ENCODE peak calls at places on chromosomes 11 and 22, in seven cellular contexts. F is naive thymus-derived CD4-positive, alpha-beta T cell; Y is brain microvascular endothelial cell; D is stomach; A is cardiac muscle cell; S is hepatocyte; P is body of pancreas. K is an unnamed sample. For H3K36me3, the result is how much of the 10 kb centered on the place peaks cover.

GRCh38 chr11:58573451-58574104 is 2.1 kb downstream of the LPXN start:
- DNase-seq in D (no peak), S (peak), Y (peak), F (peak), P (no peak), A (peak), K (peak)

GRCh38 chr22:38570841-38571364 is 920 bp upstream of the DMC1 start:
- DNase-seq in Y (no peak), F (peak), D (peak), A (peak), S (peak), P (peak), K (peak)

GRCh38 chr22:41565403-41566054 is 4.7 kb downstream of the CSDC2 start:
- DNase-seq in P (no peak), A (no peak), Y (peak), F (no peak), D (no peak), S (peak), K (no peak)

GRCh38 chr22:35205956-35206355 is 51.3 kb upstream of the HMGXB4 start:
- DNase-seq in Y (peak), D (no peak), F (no peak), P (no peak), A (peak), S (peak), K (peak)

GRCh38 chr22:20807315-20807752 is 33.4 kb downstream of the SERPIND1 start:
- DNase-seq in S (peak), A (no peak), P (no peak), Y (peak), D (no peak), F (no peak), K (no peak)

GRCh38 chr11:95655544-95655943 is 134.0 kb downstream of the FAM76B start:
- DNase-seq in A (no peak), P (no peak), F (no peak), S (no peak), Y (no peak), D (no peak), K (no peak)

GRCh38 chr11:129590030-129590752 is 214.5 kb downstream of the BARX2 start:
- DNase-seq in P (no peak), S (no peak), A (no peak), Y (no peak), D (no peak), F (no peak), K (no peak)

GRCh38 chr22:43884600-43885318 is 7.1 kb downstream of the PNPLA5 start:
- DNase-seq in F (no peak), Y (peak), A (peak), P (peak), S (peak), D (peak), K (no peak)

GRCh38 chr11:765025-765801 is 12.1 kb downstream of the GATD1 start:
- DNase-seq in P (peak), F (peak), D (peak), Y (peak), S (peak), A (peak), K (no peak)

GRCh38 chr11:117809236-117810055 is 12.4 kb upstream of the DSCAML1 start:
- DNase-seq in F (peak), A (peak), P (no peak), D (peak), Y (peak), S (peak), K (peak)

GRCh38 chr22:25950101-25950500 is 208.1 kb downstream of the MYO18B start:
- DNase-seq in P (no peak), F (no peak), S (no peak), Y (no peak), A (no peak), D (no peak), K (no peak)

GRCh38 chr11:60376601-60377000 is 1.7 kb upstream of the MS4A7 start:
- DNase-seq in D (no peak), F (no peak), S (peak), P (no peak), A (no peak), Y (no peak), K (no peak)

GRCh38 chr11:7595016-7595869 is 78.1 kb downstream of the CYB5R2 start:
- DNase-seq in F (no peak), Y (no peak), D (no peak), P (no peak), A (no peak), S (no peak), K (no peak)

GRCh38 chr11:70666336-70666735 is 268.0 kb downstream of the CTTN start:
- DNase-seq in S (no peak), Y (no peak), P (no peak), D (no peak), F (no peak), A (no peak), K (no peak)

GRCh38 chr11:69944146-69944795 is 125.1 kb upstream of the FGF3 start:
- DNase-seq in D (no peak), Y (no peak), A (no peak), F (no peak), P (no peak), S (no peak), K (no peak)

GRCh38 chr11:31997955-31998354 is 92.9 kb upstream of the RCN1 start:
- DNase-seq in P (no peak), S (no peak), F (no peak), A (no peak), Y (no peak), D (no peak), K (no peak)

GRCh38 chr11:31995525-31996123 is 95.2 kb upstream of the RCN1 start:
- DNase-seq in D (no peak), P (no peak), A (no peak), F (no peak), Y (no peak), S (no peak), K (no peak)

GRCh38 chr11:31995031-31995430 is 95.8 kb upstream of the RCN1 start:
- DNase-seq in D (no peak), F (no peak), P (no peak), A (no peak), S (no peak), Y (no peak), K (no peak)

GRCh38 chr11:32002311-32002710 is 88.6 kb upstream of the RCN1 start:
- DNase-seq in S (no peak), A (no peak), F (no peak), Y (no peak), P (no peak), D (no peak), K (no peak)

GRCh38 chr11:31996159-31996881 is 94.6 kb upstream of the RCN1 start:
- DNase-seq in P (no peak), A (no peak), Y (no peak), S (no peak), D (no peak), F (no peak), K (no peak)
- H3K4me3 ChIP-seq in P (no peak), A (no peak), Y (no peak), S (no peak), D (no peak), F (no peak), K (no peak)

GRCh38 chr11:119496997-119497396 is 74.0 kb upstream of the THY1 start:
- DNase-seq in Y (no peak), S (no peak), P (no peak), D (no peak), F (no peak), A (no peak), K (no peak)

GRCh38 chr11:119493712-119494111 is 70.7 kb upstream of the THY1 start:
- DNase-seq in Y (peak), S (peak), F (no peak), A (peak), D (peak), P (peak), K (no peak)

GRCh38 chr11:119501777-119502405 is 78.9 kb upstream of the THY1 start:
- DNase-seq in A (no peak), P (no peak), S (no peak), F (no peak), D (no peak), Y (no peak), K (no peak)

GRCh38 chr11:119496453-119496852 is 73.5 kb upstream of the THY1 start:
- DNase-seq in S (no peak), A (no peak), F (no peak), D (no peak), Y (no peak), P (no peak), K (no peak)

GRCh38 chr11:119497717-119498116 is 74.7 kb upstream of the THY1 start:
- DNase-seq in S (no peak), F (no peak), D (no peak), Y (no peak), P (no peak), A (no peak), K (no peak)
- H3K27ac ChIP-seq in S (no peak), F (no peak), D (no peak), Y (no peak), P (no peak), A (no peak), K (no peak)

GRCh38 chr22:36874731-36875130 is 13.9 kb downstream of the NCF4 start:
- DNase-seq in Y (no peak), A (no peak), S (no peak), P (no peak), F (no peak), D (no peak), K (no peak)
- H3K36me3 ChIP-seq in Y (under half), A (under half), S (under half), P (under half), F (under half), D (under half), K (under half)

GRCh38 chr11:72971211-72971610 is 157.0 kb downstream of the ATG16L2 start:
- DNase-seq in A (no peak), P (no peak), S (no peak), Y (no peak), F (no peak), D (no peak), K (no peak)

GRCh38 chr11:72970557-72971118 is 156.4 kb downstream of the ATG16L2 start:
- DNase-seq in A (no peak), S (no peak), Y (peak), D (no peak), P (no peak), F (no peak), K (no peak)

GRCh38 chr11:72971611-72972010 is 157.4 kb downstream of the ATG16L2 start:
- DNase-seq in S (no peak), D (no peak), A (no peak), P (no peak), Y (no peak), F (no peak), K (no peak)

GRCh38 chr11:72968395-72968794 is 154.2 kb downstream of the ATG16L2 start:
- DNase-seq in S (no peak), F (no peak), Y (no peak), P (no peak), D (no peak), A (no peak), K (no peak)

DNA sequence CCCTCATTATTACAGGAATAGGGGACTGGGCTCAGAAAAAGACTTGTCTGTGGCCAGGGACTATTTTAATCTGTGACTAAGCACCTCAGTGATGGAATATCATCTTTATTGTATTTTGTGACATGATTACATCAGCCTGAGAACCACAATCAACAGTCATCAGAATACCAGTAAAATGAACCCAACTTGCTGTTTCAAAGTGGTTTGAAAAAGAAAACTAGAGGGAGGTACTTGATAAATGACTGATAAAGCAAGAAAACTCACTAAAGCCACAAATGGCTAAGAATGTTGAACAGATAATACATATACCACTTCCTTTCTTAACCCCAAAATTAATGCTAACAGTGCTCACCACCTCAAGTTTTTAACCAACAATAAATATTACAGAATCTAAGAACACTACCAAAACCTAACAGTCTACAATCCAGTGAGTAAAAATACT is 155.7 kb downstream of the ATG16L2 start:
- DNase-seq in D (no peak), S (no peak), P (no peak), A (no peak), Y (peak), F (no peak), K (no peak)
- H3K4me3 ChIP-seq in D (no peak), S (no peak), P (no peak), A (no peak), Y (no peak), F (no peak), K (no peak)

DNA sequence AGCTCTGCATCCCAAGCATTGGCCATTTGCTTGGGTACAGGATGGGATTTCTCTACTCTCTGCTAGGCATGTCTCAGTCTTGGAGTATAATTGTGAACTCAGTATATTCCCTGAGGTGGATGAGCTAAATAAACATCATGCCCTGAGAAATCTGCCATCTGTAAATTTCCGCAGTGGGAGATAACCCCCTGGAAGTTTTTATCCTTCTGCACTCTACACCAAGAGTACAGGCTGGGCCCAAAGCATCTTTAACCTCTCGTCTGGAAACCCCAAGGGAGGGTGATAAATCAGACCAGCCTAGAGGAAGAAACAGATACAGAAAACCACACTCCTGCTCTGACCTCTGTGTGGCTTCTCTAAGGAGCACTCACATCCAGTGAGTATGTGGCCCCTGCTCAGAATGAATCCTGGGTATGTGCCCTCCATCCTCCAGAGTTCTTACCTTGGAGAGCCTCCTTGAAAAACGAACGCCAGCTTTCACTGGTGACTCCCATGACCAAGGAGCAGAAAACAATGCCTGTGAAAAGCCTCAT is 1.1 kb downstream of the SAA4 start:
- DNase-seq in D (no peak), A (no peak), S (no peak), Y (no peak), P (no peak), F (no peak), K (no peak)
- H3K27ac ChIP-seq in D (no peak), A (no peak), S (no peak), Y (no peak), P (no peak), F (no peak), K (no peak)

GRCh38 chr22:37248251-37248650 is 4.2 kb upstream of the RAC2 start:
- DNase-seq in D (no peak), A (no peak), S (no peak), F (no peak), Y (no peak), P (no peak), K (no peak)

GRCh38 chr22:37244922-37245722 is 1.1 kb upstream of the RAC2 start:
- DNase-seq in S (no peak), F (no peak), P (no peak), A (no peak), Y (no peak), D (no peak), K (no peak)

GRCh38 chr22:37244114-37244921 is at the start of gene RAC2:
- DNase-seq in S (peak), F (peak), Y (peak), A (peak), P (peak), D (peak), K (no peak)

GRCh38 chr22:37243402-37244113 is 511 bp downstream of the RAC2 start:
- DNase-seq in S (no peak), D (no peak), F (no peak), A (no peak), P (no peak), Y (no peak), K (no peak)

DNA sequence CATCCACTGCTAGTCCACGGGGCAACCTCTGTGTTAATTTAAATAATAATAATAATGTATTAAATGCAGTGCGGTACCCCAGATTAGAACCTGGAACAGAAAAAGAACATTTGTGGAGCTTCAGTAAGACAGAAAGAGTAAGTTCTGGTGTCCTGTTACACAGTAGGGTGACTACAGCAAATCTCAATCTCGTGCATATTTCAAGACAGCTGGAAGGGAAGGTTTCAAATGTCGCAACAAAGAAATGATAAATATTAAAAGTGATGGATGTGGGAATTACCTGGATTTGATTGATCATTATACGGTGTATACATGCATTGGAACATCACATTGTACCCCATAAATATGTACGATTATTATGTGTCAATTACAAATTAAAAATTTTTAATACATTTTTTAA is 1.7 kb upstream of the RAC2 start:
- DNase-seq in D (no peak), F (no peak), P (no peak), S (no peak), Y (no peak), A (no peak), K (no peak)
- H3K36me3 ChIP-seq in D (under half), F (under half), P (under half), S (under half), Y (under half), A (under half), K (under half)

GRCh38 chr11:86952933-86953637 is 2.1 kb downstream of the FZD4 start:
- DNase-seq in P (no peak), S (no peak), Y (peak), A (no peak), F (no peak), D (no peak), K (no peak)

GRCh38 chr11:86954288-86955110 is 696 bp downstream of the FZD4 start:
- DNase-seq in Y (no peak), D (no peak), P (peak), S (no peak), F (no peak), A (peak), K (no peak)

GRCh38 chr11:86949995-86950993 is 4.9 kb downstream of the FZD4 start:
- DNase-seq in P (no peak), S (no peak), F (no peak), D (no peak), Y (no peak), A (no peak), K (no peak)

GRCh38 chr11:86951706-86952105 is 3.5 kb downstream of the FZD4 start:
- DNase-seq in D (no peak), A (no peak), S (no peak), F (no peak), P (no peak), Y (no peak), K (no peak)

DNA sequence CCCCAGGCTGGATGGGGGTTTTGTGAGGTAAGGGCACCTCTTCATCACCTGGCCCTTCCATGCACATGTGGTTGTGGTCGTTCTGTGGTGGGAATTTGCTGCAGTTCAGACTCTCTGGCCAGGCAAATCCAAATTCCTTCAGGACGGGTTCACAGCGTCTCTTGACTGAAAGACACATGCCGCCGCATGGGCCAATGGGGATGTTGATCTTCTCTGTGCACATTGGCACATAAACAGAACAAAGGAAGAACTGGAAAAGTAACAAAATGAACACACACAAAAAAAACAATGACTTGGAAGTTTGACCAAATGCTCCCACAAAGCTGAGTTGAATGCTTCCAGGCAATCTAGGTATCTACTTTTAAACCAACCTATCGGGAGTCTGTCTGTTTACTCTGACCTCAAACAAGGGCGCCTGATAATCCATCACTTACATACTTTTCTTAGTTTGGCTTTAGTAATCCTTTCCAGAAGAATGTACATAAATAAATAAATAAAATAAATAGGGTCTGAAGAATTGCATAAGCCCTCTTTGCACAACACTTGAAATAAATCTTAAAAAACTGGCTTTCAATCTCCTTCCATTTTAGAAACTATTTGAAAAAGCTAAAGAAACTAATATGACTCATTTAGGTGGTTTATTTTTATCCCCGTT is 2.8 kb downstream of the FZD4 start:
- DNase-seq in D (no peak), S (no peak), F (no peak), A (no peak), P (no peak), Y (no peak), K (peak)
- H3K4me3 ChIP-seq in D (peak), S (no peak), F (no peak), A (peak), P (no peak), Y (no peak), K (no peak)

K was measured in prostate gland.